ENCODE peak calls at places on chromosomes 12 and 14, in ten cellular contexts. One of them, this sample, is unnamed.
A peak's percentile ranks its signal among the peaks of the same experiment; 100 is the strongest.

GRCh38 chr14:99129211-99129696 is 142.7 kb downstream of the BCL11B start:
- DNase-seq in D341Med: no peak
- DNase-seq in stimulated activated CD4-positive, alpha-beta T cell treated with anti-CD3 and anti-CD28 coated beads, TNF-alpha, amount 100 ng/mL, for 1 hour: no peak
- DNase-seq in smooth muscle cell of the brain vasculature: no peak
- DNase-seq in CD8-positive, alpha-beta T cell: no peak
- DNase-seq in activated naive CD8-positive, alpha-beta T cell treated with anti-CD3 and anti-CD28 coated beads for 36 hours: no peak
- DNase-seq in T-helper 2 cell treated with Interferon-gamma antibody and Interleukin-4, amounts not matched to agents 5 μg/mL and 100 μg/mL, for 36 hours: no peak
- DNase-seq in adipocyte: no peak
- DNase-seq in dorsolateral prefrontal cortex: no peak
- DNase-seq in anterior cingulate cortex: no peak
- DNase-seq in this sample: no peak

GRCh38 chr12:98635657-98636323 is 8.8 kb downstream of the IKBIP start:
- DNase-seq in adipocyte: peak; percentile 64
- DNase-seq in anterior cingulate cortex: no peak
- DNase-seq in stimulated activated CD4-positive, alpha-beta T cell treated with anti-CD3 and anti-CD28 coated beads, TNF-alpha, amount 100 ng/mL, for 1 hour: no peak
- DNase-seq in activated naive CD8-positive, alpha-beta T cell treated with anti-CD3 and anti-CD28 coated beads for 36 hours: no peak
- DNase-seq in smooth muscle cell of the brain vasculature: no peak
- DNase-seq in D341Med: no peak
- DNase-seq in T-helper 2 cell treated with Interferon-gamma antibody and Interleukin-4, amounts not matched to agents 5 μg/mL and 100 μg/mL, for 36 hours: no peak
- DNase-seq in CD8-positive, alpha-beta T cell: no peak
- DNase-seq in dorsolateral prefrontal cortex: no peak
- DNase-seq in this sample: no peak

GRCh38 chr14:94128216-94128839 is 1.1 kb downstream of the IFI27L2 start:
- DNase-seq in CD8-positive, alpha-beta T cell: no peak
- DNase-seq in dorsolateral prefrontal cortex: no peak
- DNase-seq in adipocyte: no peak
- DNase-seq in anterior cingulate cortex: no peak
- DNase-seq in D341Med: no peak
- DNase-seq in smooth muscle cell of the brain vasculature: no peak
- DNase-seq in activated naive CD8-positive, alpha-beta T cell treated with anti-CD3 and anti-CD28 coated beads for 36 hours: no peak
- DNase-seq in T-helper 2 cell treated with Interferon-gamma antibody and Interleukin-4, amounts not matched to agents 5 μg/mL and 100 μg/mL, for 36 hours: no peak
- DNase-seq in stimulated activated CD4-positive, alpha-beta T cell treated with anti-CD3 and anti-CD28 coated beads, TNF-alpha, amount 100 ng/mL, for 1 hour: no peak
- DNase-seq in this sample: no peak

GRCh38 chr14:59055439-59056045 is 132.9 kb upstream of the DAAM1 start:
- DNase-seq in anterior cingulate cortex: no peak
- DNase-seq in D341Med: peak; percentile 58
- DNase-seq in CD8-positive, alpha-beta T cell: no peak
- DNase-seq in dorsolateral prefrontal cortex: no peak
- DNase-seq in adipocyte: peak; percentile 85
- DNase-seq in activated naive CD8-positive, alpha-beta T cell treated with anti-CD3 and anti-CD28 coated beads for 36 hours: no peak
- DNase-seq in T-helper 2 cell treated with Interferon-gamma antibody and Interleukin-4, amounts not matched to agents 5 μg/mL and 100 μg/mL, for 36 hours: no peak
- DNase-seq in stimulated activated CD4-positive, alpha-beta T cell treated with anti-CD3 and anti-CD28 coated beads, TNF-alpha, amount 100 ng/mL, for 1 hour: no peak
- DNase-seq in smooth muscle cell of the brain vasculature: peak; percentile 26
- DNase-seq in this sample: no peak

GRCh38 chr12:85425926-85426325 is 145.9 kb downstream of the ALX1 start:
- DNase-seq in T-helper 2 cell treated with Interferon-gamma antibody and Interleukin-4, amounts not matched to agents 5 μg/mL and 100 μg/mL, for 36 hours: no peak
- DNase-seq in smooth muscle cell of the brain vasculature: no peak
- DNase-seq in CD8-positive, alpha-beta T cell: no peak
- DNase-seq in stimulated activated CD4-positive, alpha-beta T cell treated with anti-CD3 and anti-CD28 coated beads, TNF-alpha, amount 100 ng/mL, for 1 hour: no peak
- DNase-seq in anterior cingulate cortex: no peak
- DNase-seq in activated naive CD8-positive, alpha-beta T cell treated with anti-CD3 and anti-CD28 coated beads for 36 hours: no peak
- DNase-seq in adipocyte: no peak
- DNase-seq in D341Med: no peak
- DNase-seq in dorsolateral prefrontal cortex: no peak
- DNase-seq in this sample: no peak

GRCh38 chr12:98352218-98352811 is 163.1 kb upstream of the TMPO start:
- DNase-seq in anterior cingulate cortex: no peak
- DNase-seq in smooth muscle cell of the brain vasculature: no peak
- DNase-seq in CD8-positive, alpha-beta T cell: no peak
- DNase-seq in T-helper 2 cell treated with Interferon-gamma antibody and Interleukin-4, amounts not matched to agents 5 μg/mL and 100 μg/mL, for 36 hours: no peak
- DNase-seq in D341Med: no peak
- DNase-seq in activated naive CD8-positive, alpha-beta T cell treated with anti-CD3 and anti-CD28 coated beads for 36 hours: no peak
- DNase-seq in dorsolateral prefrontal cortex: no peak
- DNase-seq in adipocyte: peak; percentile 16
- DNase-seq in stimulated activated CD4-positive, alpha-beta T cell treated with anti-CD3 and anti-CD28 coated beads, TNF-alpha, amount 100 ng/mL, for 1 hour: no peak
- DNase-seq in this sample: no peak

GRCh38 chr12:57089259-57090245 is 638 bp downstream of the NAB2 start:
- DNase-seq in adipocyte: peak; percentile 84
- DNase-seq in CD8-positive, alpha-beta T cell: peak; percentile 60
- DNase-seq in smooth muscle cell of the brain vasculature: no peak
- DNase-seq in stimulated activated CD4-positive, alpha-beta T cell treated with anti-CD3 and anti-CD28 coated beads, TNF-alpha, amount 100 ng/mL, for 1 hour: no peak
- DNase-seq in activated naive CD8-positive, alpha-beta T cell treated with anti-CD3 and anti-CD28 coated beads for 36 hours: peak; percentile 70
- DNase-seq in dorsolateral prefrontal cortex: no peak
- DNase-seq in anterior cingulate cortex: peak; percentile 46
- DNase-seq in T-helper 2 cell treated with Interferon-gamma antibody and Interleukin-4, amounts not matched to agents 5 μg/mL and 100 μg/mL, for 36 hours: peak; percentile 67
- DNase-seq in D341Med: peak; percentile 64
- DNase-seq in this sample: no peak

GRCh38 chr14:51367600-51367931 is 127.5 kb downstream of the TMX1 start:
- DNase-seq in smooth muscle cell of the brain vasculature: no peak
- DNase-seq in dorsolateral prefrontal cortex: no peak
- DNase-seq in T-helper 2 cell treated with Interferon-gamma antibody and Interleukin-4, amounts not matched to agents 5 μg/mL and 100 μg/mL, for 36 hours: no peak
- DNase-seq in activated naive CD8-positive, alpha-beta T cell treated with anti-CD3 and anti-CD28 coated beads for 36 hours: no peak
- DNase-seq in D341Med: no peak
- DNase-seq in CD8-positive, alpha-beta T cell: no peak
- DNase-seq in stimulated activated CD4-positive, alpha-beta T cell treated with anti-CD3 and anti-CD28 coated beads, TNF-alpha, amount 100 ng/mL, for 1 hour: no peak
- DNase-seq in anterior cingulate cortex: no peak
- DNase-seq in adipocyte: peak; percentile 85
- DNase-seq in this sample: no peak

GRCh38 chr12:613996-614726 is 49.1 kb downstream of the NINJ2 start:
- DNase-seq in T-helper 2 cell treated with Interferon-gamma antibody and Interleukin-4, amounts not matched to agents 5 μg/mL and 100 μg/mL, for 36 hours: no peak
- DNase-seq in adipocyte: no peak
- DNase-seq in activated naive CD8-positive, alpha-beta T cell treated with anti-CD3 and anti-CD28 coated beads for 36 hours: peak; percentile 31
- DNase-seq in D341Med: peak; percentile 81
- DNase-seq in CD8-positive, alpha-beta T cell: peak; percentile 50
- DNase-seq in stimulated activated CD4-positive, alpha-beta T cell treated with anti-CD3 and anti-CD28 coated beads, TNF-alpha, amount 100 ng/mL, for 1 hour: no peak
- DNase-seq in smooth muscle cell of the brain vasculature: no peak
- DNase-seq in anterior cingulate cortex: no peak
- DNase-seq in dorsolateral prefrontal cortex: peak; percentile 39
- DNase-seq in this sample: no peak

GRCh38 chr14:104522926-104523545 is 56.5 kb upstream of the C14orf180 start:
- DNase-seq in activated naive CD8-positive, alpha-beta T cell treated with anti-CD3 and anti-CD28 coated beads for 36 hours: no peak
- DNase-seq in dorsolateral prefrontal cortex: no peak
- DNase-seq in D341Med: no peak
- DNase-seq in CD8-positive, alpha-beta T cell: no peak
- DNase-seq in smooth muscle cell of the brain vasculature: no peak
- DNase-seq in T-helper 2 cell treated with Interferon-gamma antibody and Interleukin-4, amounts not matched to agents 5 μg/mL and 100 μg/mL, for 36 hours: no peak
- DNase-seq in anterior cingulate cortex: no peak
- DNase-seq in stimulated activated CD4-positive, alpha-beta T cell treated with anti-CD3 and anti-CD28 coated beads, TNF-alpha, amount 100 ng/mL, for 1 hour: no peak
- DNase-seq in adipocyte: no peak
- DNase-seq in this sample: no peak

GRCh38 chr12:1630081-1630826 is 1.2 kb downstream of the WNT5B start:
- DNase-seq in smooth muscle cell of the brain vasculature: no peak
- DNase-seq in stimulated activated CD4-positive, alpha-beta T cell treated with anti-CD3 and anti-CD28 coated beads, TNF-alpha, amount 100 ng/mL, for 1 hour: no peak
- DNase-seq in dorsolateral prefrontal cortex: no peak
- DNase-seq in T-helper 2 cell treated with Interferon-gamma antibody and Interleukin-4, amounts not matched to agents 5 μg/mL and 100 μg/mL, for 36 hours: no peak
- DNase-seq in activated naive CD8-positive, alpha-beta T cell treated with anti-CD3 and anti-CD28 coated beads for 36 hours: peak; percentile 25
- DNase-seq in CD8-positive, alpha-beta T cell: peak; percentile 36
- DNase-seq in D341Med: peak; percentile 80
- DNase-seq in anterior cingulate cortex: no peak
- DNase-seq in adipocyte: peak; percentile 28
- DNase-seq in this sample: no peak

GRCh38 chr12:65169311-65170244 is at the start of gene LEMD3:
- DNase-seq in CD8-positive, alpha-beta T cell: peak; percentile 97
- DNase-seq in adipocyte: peak; percentile 98
- DNase-seq in stimulated activated CD4-positive, alpha-beta T cell treated with anti-CD3 and anti-CD28 coated beads, TNF-alpha, amount 100 ng/mL, for 1 hour: peak; percentile 86
- DNase-seq in activated naive CD8-positive, alpha-beta T cell treated with anti-CD3 and anti-CD28 coated beads for 36 hours: peak; percentile 93
- DNase-seq in D341Med: peak; percentile 97
- DNase-seq in anterior cingulate cortex: peak; percentile 87
- DNase-seq in dorsolateral prefrontal cortex: peak; percentile 90
- DNase-seq in smooth muscle cell of the brain vasculature: peak; percentile 66
- DNase-seq in T-helper 2 cell treated with Interferon-gamma antibody and Interleukin-4, amounts not matched to agents 5 μg/mL and 100 μg/mL, for 36 hours: peak; percentile 90
- DNase-seq in this sample: peak; percentile 84

GRCh38 chr12:5568325-5568981 is 136.5 kb downstream of the NTF3 start:
- DNase-seq in CD8-positive, alpha-beta T cell: no peak
- DNase-seq in D341Med: no peak
- DNase-seq in T-helper 2 cell treated with Interferon-gamma antibody and Interleukin-4, amounts not matched to agents 5 μg/mL and 100 μg/mL, for 36 hours: no peak
- DNase-seq in adipocyte: no peak
- DNase-seq in activated naive CD8-positive, alpha-beta T cell treated with anti-CD3 and anti-CD28 coated beads for 36 hours: no peak
- DNase-seq in stimulated activated CD4-positive, alpha-beta T cell treated with anti-CD3 and anti-CD28 coated beads, TNF-alpha, amount 100 ng/mL, for 1 hour: no peak
- DNase-seq in smooth muscle cell of the brain vasculature: no peak
- DNase-seq in anterior cingulate cortex: no peak
- DNase-seq in dorsolateral prefrontal cortex: no peak
- DNase-seq in this sample: no peak

GRCh38 chr14:54773171-54774006 is 129.2 kb downstream of the GCH1 start:
- DNase-seq in anterior cingulate cortex: peak; percentile 66
- DNase-seq in stimulated activated CD4-positive, alpha-beta T cell treated with anti-CD3 and anti-CD28 coated beads, TNF-alpha, amount 100 ng/mL, for 1 hour: peak; percentile 27
- DNase-seq in T-helper 2 cell treated with Interferon-gamma antibody and Interleukin-4, amounts not matched to agents 5 μg/mL and 100 μg/mL, for 36 hours: peak; percentile 90
- DNase-seq in dorsolateral prefrontal cortex: no peak
- DNase-seq in D341Med: peak; percentile 77
- DNase-seq in smooth muscle cell of the brain vasculature: peak; percentile 95
- DNase-seq in activated naive CD8-positive, alpha-beta T cell treated with anti-CD3 and anti-CD28 coated beads for 36 hours: peak; percentile 85
- DNase-seq in CD8-positive, alpha-beta T cell: peak; percentile 62
- DNase-seq in adipocyte: peak; percentile 98
- DNase-seq in this sample: peak; percentile 27

GRCh38 chr12:65487679-65488078 is 209.2 kb downstream of the MSRB3 start:
- DNase-seq in stimulated activated CD4-positive, alpha-beta T cell treated with anti-CD3 and anti-CD28 coated beads, TNF-alpha, amount 100 ng/mL, for 1 hour: no peak
- DNase-seq in dorsolateral prefrontal cortex: no peak
- DNase-seq in T-helper 2 cell treated with Interferon-gamma antibody and Interleukin-4, amounts not matched to agents 5 μg/mL and 100 μg/mL, for 36 hours: no peak
- DNase-seq in activated naive CD8-positive, alpha-beta T cell treated with anti-CD3 and anti-CD28 coated beads for 36 hours: no peak
- DNase-seq in adipocyte: no peak
- DNase-seq in smooth muscle cell of the brain vasculature: no peak
- DNase-seq in CD8-positive, alpha-beta T cell: no peak
- DNase-seq in anterior cingulate cortex: no peak
- DNase-seq in D341Med: no peak
- DNase-seq in this sample: no peak

GRCh38 chr14:24234095-24235020 is 1.6 kb downstream of the GMPR2 start:
- DNase-seq in adipocyte: no peak
- DNase-seq in CD8-positive, alpha-beta T cell: no peak
- DNase-seq in T-helper 2 cell treated with Interferon-gamma antibody and Interleukin-4, amounts not matched to agents 5 μg/mL and 100 μg/mL, for 36 hours: no peak
- DNase-seq in anterior cingulate cortex: no peak
- DNase-seq in activated naive CD8-positive, alpha-beta T cell treated with anti-CD3 and anti-CD28 coated beads for 36 hours: no peak
- DNase-seq in dorsolateral prefrontal cortex: no peak
- DNase-seq in stimulated activated CD4-positive, alpha-beta T cell treated with anti-CD3 and anti-CD28 coated beads, TNF-alpha, amount 100 ng/mL, for 1 hour: no peak
- DNase-seq in smooth muscle cell of the brain vasculature: no peak
- DNase-seq in D341Med: no peak
- DNase-seq in this sample: no peak

GRCh38 chr14:103693514-103693913 is 21.7 kb downstream of the XRCC3 start:
- DNase-seq in dorsolateral prefrontal cortex: no peak
- DNase-seq in CD8-positive, alpha-beta T cell: no peak
- DNase-seq in stimulated activated CD4-positive, alpha-beta T cell treated with anti-CD3 and anti-CD28 coated beads, TNF-alpha, amount 100 ng/mL, for 1 hour: no peak
- DNase-seq in activated naive CD8-positive, alpha-beta T cell treated with anti-CD3 and anti-CD28 coated beads for 36 hours: no peak
- DNase-seq in adipocyte: no peak
- DNase-seq in T-helper 2 cell treated with Interferon-gamma antibody and Interleukin-4, amounts not matched to agents 5 μg/mL and 100 μg/mL, for 36 hours: no peak
- DNase-seq in smooth muscle cell of the brain vasculature: no peak
- DNase-seq in anterior cingulate cortex: no peak
- DNase-seq in D341Med: no peak
- DNase-seq in this sample: no peak

GRCh38 chr12:67522222-67522621 is 126.3 kb upstream of the DYRK2 start:
- DNase-seq in dorsolateral prefrontal cortex: no peak
- DNase-seq in activated naive CD8-positive, alpha-beta T cell treated with anti-CD3 and anti-CD28 coated beads for 36 hours: no peak
- DNase-seq in smooth muscle cell of the brain vasculature: no peak
- DNase-seq in T-helper 2 cell treated with Interferon-gamma antibody and Interleukin-4, amounts not matched to agents 5 μg/mL and 100 μg/mL, for 36 hours: no peak
- DNase-seq in adipocyte: no peak
- DNase-seq in stimulated activated CD4-positive, alpha-beta T cell treated with anti-CD3 and anti-CD28 coated beads, TNF-alpha, amount 100 ng/mL, for 1 hour: no peak
- DNase-seq in D341Med: no peak
- DNase-seq in CD8-positive, alpha-beta T cell: no peak
- DNase-seq in anterior cingulate cortex: no peak
- DNase-seq in this sample: no peak

GRCh38 chr12:130513572-130513971 is 175.9 kb downstream of the PIWIL1 start:
- DNase-seq in D341Med: no peak
- DNase-seq in adipocyte: no peak
- DNase-seq in anterior cingulate cortex: no peak
- DNase-seq in dorsolateral prefrontal cortex: no peak
- DNase-seq in activated naive CD8-positive, alpha-beta T cell treated with anti-CD3 and anti-CD28 coated beads for 36 hours: no peak
- DNase-seq in stimulated activated CD4-positive, alpha-beta T cell treated with anti-CD3 and anti-CD28 coated beads, TNF-alpha, amount 100 ng/mL, for 1 hour: no peak
- DNase-seq in CD8-positive, alpha-beta T cell: no peak
- DNase-seq in smooth muscle cell of the brain vasculature: no peak
- DNase-seq in T-helper 2 cell treated with Interferon-gamma antibody and Interleukin-4, amounts not matched to agents 5 μg/mL and 100 μg/mL, for 36 hours: no peak
- DNase-seq in this sample: no peak

GRCh38 chr12:94169495-94169894 is 21.1 kb downstream of the PLXNC1 start:
- DNase-seq in anterior cingulate cortex: no peak
- DNase-seq in smooth muscle cell of the brain vasculature: no peak
- DNase-seq in T-helper 2 cell treated with Interferon-gamma antibody and Interleukin-4, amounts not matched to agents 5 μg/mL and 100 μg/mL, for 36 hours: peak; percentile 27
- DNase-seq in adipocyte: no peak
- DNase-seq in stimulated activated CD4-positive, alpha-beta T cell treated with anti-CD3 and anti-CD28 coated beads, TNF-alpha, amount 100 ng/mL, for 1 hour: no peak
- DNase-seq in CD8-positive, alpha-beta T cell: no peak
- DNase-seq in activated naive CD8-positive, alpha-beta T cell treated with anti-CD3 and anti-CD28 coated beads for 36 hours: no peak
- DNase-seq in D341Med: no peak
- DNase-seq in dorsolateral prefrontal cortex: no peak
- DNase-seq in this sample: no peak

GRCh38 chr14:70239802-70240201 is 51.1 kb upstream of the SLC8A3 start:
- DNase-seq in adipocyte: no peak
- DNase-seq in dorsolateral prefrontal cortex: no peak
- DNase-seq in CD8-positive, alpha-beta T cell: no peak
- DNase-seq in T-helper 2 cell treated with Interferon-gamma antibody and Interleukin-4, amounts not matched to agents 5 μg/mL and 100 μg/mL, for 36 hours: no peak
- DNase-seq in smooth muscle cell of the brain vasculature: no peak
- DNase-seq in stimulated activated CD4-positive, alpha-beta T cell treated with anti-CD3 and anti-CD28 coated beads, TNF-alpha, amount 100 ng/mL, for 1 hour: no peak
- DNase-seq in D341Med: no peak
- DNase-seq in anterior cingulate cortex: no peak
- DNase-seq in activated naive CD8-positive, alpha-beta T cell treated with anti-CD3 and anti-CD28 coated beads for 36 hours: no peak
- DNase-seq in this sample: no peak

GRCh38 chr12:65826513-65827171 is 2.4 kb downstream of the HMGA2 start:
- DNase-seq in stimulated activated CD4-positive, alpha-beta T cell treated with anti-CD3 and anti-CD28 coated beads, TNF-alpha, amount 100 ng/mL, for 1 hour: no peak
- DNase-seq in adipocyte: peak; percentile 61
- DNase-seq in CD8-positive, alpha-beta T cell: no peak
- DNase-seq in activated naive CD8-positive, alpha-beta T cell treated with anti-CD3 and anti-CD28 coated beads for 36 hours: no peak
- DNase-seq in smooth muscle cell of the brain vasculature: no peak
- DNase-seq in T-helper 2 cell treated with Interferon-gamma antibody and Interleukin-4, amounts not matched to agents 5 μg/mL and 100 μg/mL, for 36 hours: no peak
- DNase-seq in D341Med: peak; percentile 34
- DNase-seq in dorsolateral prefrontal cortex: no peak
- DNase-seq in anterior cingulate cortex: no peak
- DNase-seq in this sample: no peak

GRCh38 chr12:3071710-3072109 is 5.5 kb upstream of the TSPAN9 start:
- DNase-seq in adipocyte: no peak
- DNase-seq in stimulated activated CD4-positive, alpha-beta T cell treated with anti-CD3 and anti-CD28 coated beads, TNF-alpha, amount 100 ng/mL, for 1 hour: no peak
- DNase-seq in anterior cingulate cortex: no peak
- DNase-seq in dorsolateral prefrontal cortex: no peak
- DNase-seq in smooth muscle cell of the brain vasculature: no peak
- DNase-seq in activated naive CD8-positive, alpha-beta T cell treated with anti-CD3 and anti-CD28 coated beads for 36 hours: no peak
- DNase-seq in D341Med: no peak
- DNase-seq in CD8-positive, alpha-beta T cell: no peak
- DNase-seq in T-helper 2 cell treated with Interferon-gamma antibody and Interleukin-4, amounts not matched to agents 5 μg/mL and 100 μg/mL, for 36 hours: no peak
- DNase-seq in this sample: no peak

GRCh38 chr14:102799684-102800562 is 22.7 kb downstream of the TRAF3 start:
- DNase-seq in stimulated activated CD4-positive, alpha-beta T cell treated with anti-CD3 and anti-CD28 coated beads, TNF-alpha, amount 100 ng/mL, for 1 hour: no peak
- DNase-seq in D341Med: no peak
- DNase-seq in anterior cingulate cortex: no peak
- DNase-seq in adipocyte: peak; percentile 86
- DNase-seq in CD8-positive, alpha-beta T cell: no peak
- DNase-seq in T-helper 2 cell treated with Interferon-gamma antibody and Interleukin-4, amounts not matched to agents 5 μg/mL and 100 μg/mL, for 36 hours: no peak
- DNase-seq in smooth muscle cell of the brain vasculature: no peak
- DNase-seq in dorsolateral prefrontal cortex: no peak
- DNase-seq in activated naive CD8-positive, alpha-beta T cell treated with anti-CD3 and anti-CD28 coated beads for 36 hours: no peak
- DNase-seq in this sample: no peak

GRCh38 chr12:127660961-127661360 is 606.0 kb upstream of the TMEM132C start:
- DNase-seq in anterior cingulate cortex: no peak
- DNase-seq in activated naive CD8-positive, alpha-beta T cell treated with anti-CD3 and anti-CD28 coated beads for 36 hours: no peak
- DNase-seq in T-helper 2 cell treated with Interferon-gamma antibody and Interleukin-4, amounts not matched to agents 5 μg/mL and 100 μg/mL, for 36 hours: no peak
- DNase-seq in stimulated activated CD4-positive, alpha-beta T cell treated with anti-CD3 and anti-CD28 coated beads, TNF-alpha, amount 100 ng/mL, for 1 hour: no peak
- DNase-seq in dorsolateral prefrontal cortex: no peak
- DNase-seq in smooth muscle cell of the brain vasculature: no peak
- DNase-seq in D341Med: no peak
- DNase-seq in adipocyte: no peak
- DNase-seq in CD8-positive, alpha-beta T cell: no peak
- DNase-seq in this sample: no peak

GRCh38 chr14:52844262-52845060 is 53.1 kb upstream of the GNPNAT1 start:
- DNase-seq in dorsolateral prefrontal cortex: no peak
- DNase-seq in adipocyte: no peak
- DNase-seq in D341Med: no peak
- DNase-seq in anterior cingulate cortex: no peak
- DNase-seq in activated naive CD8-positive, alpha-beta T cell treated with anti-CD3 and anti-CD28 coated beads for 36 hours: no peak
- DNase-seq in smooth muscle cell of the brain vasculature: no peak
- DNase-seq in T-helper 2 cell treated with Interferon-gamma antibody and Interleukin-4, amounts not matched to agents 5 μg/mL and 100 μg/mL, for 36 hours: no peak
- DNase-seq in CD8-positive, alpha-beta T cell: no peak
- DNase-seq in stimulated activated CD4-positive, alpha-beta T cell treated with anti-CD3 and anti-CD28 coated beads, TNF-alpha, amount 100 ng/mL, for 1 hour: no peak
- DNase-seq in this sample: no peak

GRCh38 chr14:83894519-83894918 is 1635.4 kb upstream of the FLRT2 start:
- DNase-seq in stimulated activated CD4-positive, alpha-beta T cell treated with anti-CD3 and anti-CD28 coated beads, TNF-alpha, amount 100 ng/mL, for 1 hour: no peak
- DNase-seq in anterior cingulate cortex: no peak
- DNase-seq in D341Med: no peak
- DNase-seq in activated naive CD8-positive, alpha-beta T cell treated with anti-CD3 and anti-CD28 coated beads for 36 hours: no peak
- DNase-seq in CD8-positive, alpha-beta T cell: no peak
- DNase-seq in smooth muscle cell of the brain vasculature: no peak
- DNase-seq in T-helper 2 cell treated with Interferon-gamma antibody and Interleukin-4, amounts not matched to agents 5 μg/mL and 100 μg/mL, for 36 hours: no peak
- DNase-seq in adipocyte: peak; percentile 40
- DNase-seq in dorsolateral prefrontal cortex: no peak
- DNase-seq in this sample: no peak

GRCh38 chr12:52352951-52353350 is 14.3 kb downstream of the KRT85 start:
- DNase-seq in T-helper 2 cell treated with Interferon-gamma antibody and Interleukin-4, amounts not matched to agents 5 μg/mL and 100 μg/mL, for 36 hours: no peak
- DNase-seq in anterior cingulate cortex: no peak
- DNase-seq in activated naive CD8-positive, alpha-beta T cell treated with anti-CD3 and anti-CD28 coated beads for 36 hours: no peak
- DNase-seq in dorsolateral prefrontal cortex: no peak
- DNase-seq in smooth muscle cell of the brain vasculature: no peak
- DNase-seq in stimulated activated CD4-positive, alpha-beta T cell treated with anti-CD3 and anti-CD28 coated beads, TNF-alpha, amount 100 ng/mL, for 1 hour: no peak
- DNase-seq in adipocyte: no peak
- DNase-seq in D341Med: no peak
- DNase-seq in CD8-positive, alpha-beta T cell: no peak
- DNase-seq in this sample: no peak